ENCODE peak calls at places on chromosomes 13 and 19, in four cellular contexts. K, X, M and T are unnamed samples.

GRCh38 chr13:79659161-79659560 is 178.2 kb downstream of the NDFIP2 start:
- DNase-seq in K (peak; percentile 53), X (no peak), M (no peak), T (no peak)

GRCh38 chr19:1746401-1747284 is 6.7 kb upstream of the ONECUT3 start:
- DNase-seq in K (peak; percentile 79), X (no peak), M (peak; percentile 21), T (no peak)

GRCh38 chr13:72586519-72586918 is 140.9 kb downstream of the MZT1 start:
- DNase-seq in K (no peak), X (no peak), M (no peak), T (no peak)

GRCh38 chr19:36025541-36025940 is 7.1 kb downstream of the CLIP3 start:
- DNase-seq in K (no peak), X (no peak), M (no peak), T (no peak)

GRCh38 chr19:17248011-17248776 is 2.5 kb upstream of the NR2F6 start:
- DNase-seq in K (no peak), X (no peak), M (no peak), T (peak; percentile 90)

GRCh38 chr13:33744589-33745369 is 73.2 kb upstream of the RFC3 start:
- DNase-seq in K (no peak), X (peak; percentile 65), M (peak; percentile 44), T (no peak)

GRCh38 chr13:110509971-110510786 is 51.3 kb downstream of the RAB20 start:
- DNase-seq in K (no peak), X (no peak), M (no peak), T (no peak)

GRCh38 chr13:41370736-41371135 is 59.7 kb downstream of the NAA16 start:
- DNase-seq in K (no peak), X (no peak), M (no peak), T (no peak)

GRCh38 chr13:42747399-42747873 is 33.9 kb upstream of the FAM216B start:
- DNase-seq in K (peak; percentile 65), X (no peak), M (no peak), T (no peak)

GRCh38 chr13:51549593-51549992 is 34.7 kb upstream of the WDFY2 start:
- DNase-seq in K (no peak), X (no peak), M (no peak), T (no peak)

GRCh38 chr13:100594731-100595130 is 6.1 kb upstream of the GGACT start:
- DNase-seq in K (no peak), X (no peak), M (no peak), T (peak; percentile 67)

GRCh38 chr19:46613525-46613924 is 11.4 kb downstream of the PTGIR start:
- DNase-seq in K (no peak), X (no peak), M (no peak), T (no peak)

GRCh38 chr13:110525328-110526319 is 35.9 kb downstream of the RAB20 start:
- DNase-seq in K (no peak), X (peak; percentile 81), M (peak; percentile 75), T (no peak)

GRCh38 chr19:4295972-4296771 is 6.0 kb downstream of the TMIGD2 start:
- DNase-seq in K (no peak), X (no peak), M (no peak), T (peak; percentile 63)

GRCh38 chr13:33353210-33353609 is 67.7 kb upstream of the STARD13 start:
- DNase-seq in K (no peak), X (peak; percentile 82), M (peak; percentile 56), T (no peak)

GRCh38 chr13:77516342-77516789 is 19.1 kb upstream of the SCEL start:
- DNase-seq in K (peak; percentile 55), X (no peak), M (no peak), T (no peak)

GRCh38 chr13:95246292-95247082 is 54.8 kb downstream of the ABCC4 start:
- DNase-seq in K (peak; percentile 55), X (peak; percentile 56), M (no peak), T (no peak)

GRCh38 chr19:11767633-11768133 is 883 bp downstream of the ZNF441 start:
- DNase-seq in K (peak; percentile 31), X (peak; percentile 55), M (peak; percentile 54), T (no peak)

GRCh38 chr13:30186644-30187431 is 120.5 kb downstream of the KATNAL1 start:
- DNase-seq in K (no peak), X (no peak), M (no peak), T (peak; percentile 43)

GRCh38 chr19:13611596-13611995 is 105.3 kb upstream of the CACNA1A start:
- DNase-seq in K (no peak), X (no peak), M (no peak), T (no peak)

GRCh38 chr13:92265408-92265807 is 867.0 kb downstream of the GPC5 start:
- DNase-seq in K (no peak), X (no peak), M (no peak), T (no peak)

GRCh38 chr19:46821512-46822359 is 28.9 kb downstream of the AP2S1 start:
- DNase-seq in K (no peak), X (no peak), M (peak; percentile 65), T (peak; percentile 41)

GRCh38 chr19:7973883-7974282 is 30.4 kb upstream of the TIMM44 start:
- DNase-seq in K (no peak), X (no peak), M (no peak), T (no peak)

GRCh38 chr19:34018546-34018945 is 153.8 kb upstream of the LSM14A start:
- DNase-seq in K (no peak), X (no peak), M (no peak), T (no peak)

GRCh38 chr13:103961129-103961528 is 894.9 kb upstream of the SLC10A2 start:
- DNase-seq in K (no peak), X (no peak), M (no peak), T (no peak)

GRCh38 chr13:44842158-44842557 is 147.1 kb downstream of the NUFIP1 start:
- DNase-seq in K (no peak), X (no peak), M (no peak), T (no peak)

GRCh38 chr19:38543807-38544568 is 73.8 kb downstream of the MAP4K1 start:
- DNase-seq in K (peak; percentile 93), X (peak; percentile 85), M (peak; percentile 83), T (peak; percentile 82)

GRCh38 chr19:49432141-49433073 is 7.2 kb downstream of the GFY start:
- DNase-seq in K (no peak), X (no peak), M (peak; percentile 48), T (peak; percentile 95)

GRCh38 chr13:40440990-40441820 is 225.2 kb downstream of the FOXO1 start:
- DNase-seq in K (peak; percentile 57), X (peak; percentile 66), M (no peak), T (no peak)

GRCh38 chr19:50290775-50291174 is 38.4 kb downstream of the KCNC3 start:
- DNase-seq in K (no peak), X (no peak), M (no peak), T (no peak)

GRCh38 chr19:31232871-31233270 is 116.4 kb downstream of the TSHZ3 start:
- DNase-seq in K (peak; percentile 7), X (no peak), M (no peak), T (no peak)

GRCh38 chr13:114077938-114078335 is 54.5 kb downstream of the RASA3 start:
- DNase-seq in K (no peak), X (no peak), M (no peak), T (no peak)

GRCh38 chr19:4071610-4072009 is 4.9 kb upstream of the ZBTB7A start:
- DNase-seq in K (no peak), X (no peak), M (no peak), T (no peak)

GRCh38 chr13:113273856-113274590 is 23.0 kb upstream of the LAMP1 start:
- DNase-seq in K (peak; percentile 72), X (peak; percentile 73), M (no peak), T (no peak)

GRCh38 chr19:29887498-29887897 is 54.5 kb upstream of the URI1 start:
- DNase-seq in K (no peak), X (no peak), M (no peak), T (no peak)